ENCODE peak calls at places on chromosomes 4 and X, in ten cellular contexts. V is lung, T is sigmoid colon, K is hepatocyte, W is heart right ventricle, B is mucosa of descending colon, R is heart left ventricle, H is Peyer's patch, E is neural progenitor cell, M is ascending aorta. Z is an unnamed sample.

GRCh38 chrX:123340691-123341090 is 156.6 kb downstream of the GRIA3 start:
- DNase-seq in H (no peak), B (no peak), K (peak; percentile 7), E (peak; percentile 28), R (no peak), M (no peak), V (no peak), W (no peak), T (no peak), Z (no peak)

GRCh38 chrX:19555236-19555635 is 39.9 kb upstream of the MAP3K15 start:
- DNase-seq in K (no peak), M (no peak), R (no peak), V (no peak), W (no peak), H (no peak), B (no peak), T (no peak), E (no peak), Z (no peak)

GRCh38 chrX:24494544-24495113 is 29.5 kb downstream of the PDK3 start:
- DNase-seq in M (peak; percentile 70), T (peak; percentile 68), H (no peak), K (peak; percentile 79), W (peak; percentile 30), R (no peak), V (no peak), E (peak; percentile 34), B (peak; percentile 61), Z (no peak)

GRCh38 chr4:4838602-4839470 is 20.6 kb upstream of the MSX1 start:
- DNase-seq in T (no peak), R (no peak), W (no peak), K (peak; percentile 50), V (no peak), M (no peak), H (no peak), B (no peak), E (no peak), Z (no peak)

GRCh38 chr4:13537011-13537831 is 7.1 kb downstream of the NKX3-2 start:
- DNase-seq in V (no peak), R (no peak), H (no peak), K (no peak), T (peak; percentile 55), W (no peak), B (no peak), M (no peak), E (no peak), Z (peak; percentile 45)

GRCh38 chr4:24642941-24643628 is 58.7 kb upstream of the DHX15 start:
- DNase-seq in K (peak; percentile 57), R (no peak), M (no peak), B (no peak), E (no peak), T (no peak), H (no peak), W (no peak), V (no peak), Z (peak; percentile 77)

GRCh38 chr4:169847171-169847570 is 89.4 kb upstream of the HPF1 start:
- DNase-seq in W (no peak), R (no peak), M (no peak), B (no peak), H (no peak), T (no peak), V (no peak), K (no peak), E (no peak), Z (no peak)

GRCh38 chrX:54447461-54447860 is 7.3 kb downstream of the TSR2 start:
- DNase-seq in K (peak; percentile 13), V (no peak), R (no peak), E (peak; percentile 6), W (no peak), M (no peak), H (no peak), T (no peak), B (no peak), Z (no peak)

GRCh38 chr4:8108991-8109390 is 49.6 kb downstream of the ABLIM2 start:
- DNase-seq in T (no peak), H (no peak), M (no peak), E (no peak), R (no peak), V (no peak), K (no peak), B (no peak), W (no peak), Z (no peak)

GRCh38 chr4:112213850-112214249 is 17.7 kb upstream of the AP1AR start:
- DNase-seq in B (no peak), W (no peak), T (no peak), V (no peak), E (no peak), R (no peak), M (no peak), K (no peak), H (no peak), Z (no peak)

GRCh38 chr4:121654738-121655137 is 42.0 kb downstream of the ANXA5 start:
- DNase-seq in V (no peak), R (no peak), H (no peak), W (no peak), B (no peak), K (no peak), M (no peak), E (no peak), T (no peak), Z (no peak)

GRCh38 chr4:38455092-38455855 is 208.7 kb upstream of the KLF3 start:
- DNase-seq in H (no peak), M (no peak), E (no peak), R (no peak), K (no peak), B (no peak), T (no peak), V (no peak), W (no peak), Z (no peak)

DNA sequence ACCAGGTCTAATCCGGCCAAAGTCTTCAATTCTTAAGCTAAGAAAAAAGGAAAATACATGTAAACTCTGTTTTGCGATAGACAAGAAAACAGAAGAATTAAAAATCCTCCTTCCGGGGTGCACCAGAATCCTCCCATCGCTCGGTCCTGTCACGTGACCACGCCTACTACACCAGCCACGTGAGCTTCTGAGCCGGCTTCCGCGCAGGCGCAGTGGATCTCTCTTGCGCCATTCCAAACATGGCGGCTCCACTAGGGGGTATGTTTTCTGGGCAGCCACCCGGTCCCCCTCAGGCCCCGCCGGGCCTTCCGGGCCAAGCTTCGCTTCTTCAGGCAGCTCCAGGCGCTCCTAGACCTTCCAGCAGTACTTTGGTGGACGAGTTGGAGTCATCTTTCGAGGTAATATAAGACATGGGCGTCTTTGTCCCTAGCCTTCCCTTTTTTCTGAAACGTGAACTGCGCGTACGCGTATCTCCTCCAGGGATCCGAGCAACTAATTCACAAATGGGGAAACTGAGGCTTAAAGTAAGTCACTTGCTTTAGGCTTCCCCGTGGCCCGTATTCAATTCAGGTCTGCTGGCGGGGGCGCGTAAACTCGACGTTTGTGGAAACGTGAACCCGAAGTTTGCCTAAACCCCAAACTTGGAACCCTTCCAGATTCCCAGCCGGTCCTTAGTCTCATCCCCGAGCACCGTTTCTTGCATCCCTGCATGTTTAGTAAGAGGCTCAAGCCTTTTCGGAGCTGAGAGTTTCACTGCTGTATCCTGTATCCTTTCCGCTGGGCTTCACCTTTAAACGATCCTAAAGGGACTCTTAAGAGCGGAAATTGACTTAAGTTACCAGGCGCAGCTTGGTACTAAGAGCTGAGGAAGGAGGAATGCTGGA is at the start of gene MED28:
- DNase-seq in R (peak; percentile 95), T (peak; percentile 99), M (peak; percentile 98), B (peak; percentile 97), W (peak; percentile 96), V (peak; percentile 96), H (peak; percentile 99), K (peak; percentile 99), E (peak; percentile 99), Z (peak; percentile 99)
- H3K4me1 ChIP-seq in R (peaks cover 15% of the 10 kb centered on the region), T (peaks cover 45% of the 10 kb centered on the region), M (peaks cover 21% of the 10 kb centered on the region), B (peaks cover 23% of the 10 kb centered on the region), W (peaks cover 35% of the 10 kb centered on the region), V (peaks cover 17% of the 10 kb centered on the region), H (peaks cover 3% of the 10 kb centered on the region), K (peaks cover 13% of the 10 kb centered on the region), E (no peaks in the 10 kb centered on the region), Z (peaks cover 31% of the 10 kb centered on the region)

DNA sequence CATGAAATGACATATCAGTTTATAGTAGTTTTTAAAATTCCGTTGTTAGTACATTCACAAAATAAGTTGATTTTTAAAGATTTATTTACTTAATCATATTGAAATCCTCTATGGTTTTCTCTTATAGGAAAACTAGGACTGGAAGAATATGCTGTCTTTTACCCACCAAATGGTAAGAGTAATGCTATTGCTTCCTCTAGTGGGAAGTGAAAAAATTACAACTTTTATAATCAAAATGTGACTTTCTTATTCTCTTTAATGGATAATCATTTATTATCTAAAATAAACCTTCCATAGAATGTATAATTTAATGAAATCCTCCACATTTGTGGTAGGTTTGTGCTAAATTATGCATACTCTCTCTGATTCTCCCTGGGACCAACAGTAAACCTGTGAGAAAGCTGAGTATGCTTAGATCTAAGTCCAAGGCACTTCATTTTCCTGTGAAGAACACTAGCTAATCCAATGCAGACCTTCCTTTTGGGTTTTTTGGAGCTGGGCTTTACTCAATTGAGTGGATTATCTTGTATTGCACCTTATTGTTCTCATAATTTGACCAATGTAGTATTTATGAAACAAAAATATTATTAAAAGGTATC is 136.2 kb downstream of the TBC1D19 start:
- DNase-seq in M (no peak), H (no peak), V (no peak), B (no peak), K (no peak), E (no peak), T (no peak), R (no peak), W (no peak), Z (no peak)
- TF ChIP-seq CTCF in M (peak; percentile 51), H (peak; percentile 38), V (peak; percentile 21), B (no peak), K (peak; percentile 68), E (peak; percentile 67), T (peak; percentile 64), R (peak; percentile 50), W (peak; percentile 34), Z (peak; percentile 57)

DNA sequence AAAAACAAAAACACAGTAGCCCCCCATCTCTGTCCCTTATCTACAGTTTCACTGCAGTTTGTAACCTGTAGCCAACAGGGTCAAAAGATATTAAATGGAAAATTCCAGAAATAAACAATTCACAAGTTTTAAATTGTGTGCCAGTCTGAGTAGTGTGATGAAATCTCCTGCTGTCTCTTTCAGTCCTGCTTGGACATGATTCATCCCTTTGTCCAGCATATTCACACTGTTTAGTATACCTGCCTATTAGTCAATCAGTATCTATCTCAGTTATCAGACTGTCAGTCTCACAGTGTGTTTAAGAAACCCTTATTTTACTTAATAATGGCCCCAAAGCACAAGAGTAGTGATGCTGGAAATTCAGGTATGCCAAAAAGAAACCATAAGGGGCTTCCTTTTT is 21.9 kb downstream of the CNOT6L start:
- DNase-seq in V (no peak), B (no peak), K (no peak), W (no peak), M (no peak), T (no peak), E (no peak), R (no peak), H (no peak), Z (no peak)
- H3K4me1 ChIP-seq in V (peaks cover 25% of the 10 kb centered on the region), B (no peaks in the 10 kb centered on the region), K (no peaks in the 10 kb centered on the region), W (peaks cover 29% of the 10 kb centered on the region), M (peaks cover 28% of the 10 kb centered on the region), T (peaks cover 32% of the 10 kb centered on the region), E (peaks cover 8% of the 10 kb centered on the region), R (peaks cover 6% of the 10 kb centered on the region), H (no peaks in the 10 kb centered on the region), Z (peaks cover 35% of the 10 kb centered on the region)

DNA sequence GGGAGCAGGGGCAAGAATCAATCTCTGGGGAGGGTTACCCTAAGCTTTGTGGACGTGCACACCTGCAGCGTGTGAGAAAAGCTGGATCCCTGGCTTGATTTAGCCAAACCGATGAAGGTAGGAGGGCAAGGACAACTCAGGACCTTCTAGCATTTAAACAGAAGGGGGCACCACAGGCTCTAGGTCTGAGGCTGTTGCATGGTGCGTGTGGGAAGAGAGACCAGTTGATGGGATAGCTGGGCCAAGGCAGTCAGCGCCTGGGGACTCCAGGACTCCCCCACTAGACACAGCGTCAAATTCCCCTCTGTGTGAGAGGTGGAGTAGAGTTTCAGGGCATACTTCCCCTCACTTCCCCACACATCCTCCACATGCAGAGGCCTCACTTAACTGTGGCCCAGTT is 4.3 kb downstream of the GABRQ start:
- DNase-seq in M (no peak), K (peak; percentile 13), W (no peak), E (peak; percentile 63), B (no peak), V (peak; percentile 6), T (no peak), H (no peak), R (no peak), Z (no peak)
- TF ChIP-seq CTCF in M (no peak), K (peak; percentile 15), W (no peak), E (peak; percentile 44), B (no peak), V (no peak), T (no peak), H (peak; percentile 9), R (no peak), Z (no peak)

Z was measured in esophagus muscularis mucosa.